ENCODE peak calls at places on chromosomes 3 and 15, in four cellular contexts. D is thoracic aorta; B is neural progenitor cell; K is CD8-positive, alpha-beta memory T cell. J is an unnamed sample.

GRCh38 chr15:89781055-89781454 is 4.9 kb downstream of the MESP2 start:
- DNase-seq in B (no peak), K (no peak), D (no peak), J (no peak)

GRCh38 chr3:14174483-14174882 is 3.9 kb downstream of the XPC start:
- DNase-seq in K (no peak), B (no peak), D (no peak), J (no peak)

GRCh38 chr15:65957451-65957850 is 88.2 kb downstream of the RAB11A start:
- DNase-seq in B (no peak), D (no peak), K (no peak), J (no peak)

GRCh38 chr3:136276049-136276755 is 26.1 kb downstream of the PCCB start:
- DNase-seq in D (no peak), B (no peak), K (no peak), J (no peak)

GRCh38 chr15:45187894-45188830 is at the start of gene SHF:
- DNase-seq in K (peak; percentile 53), B (peak; percentile 95), D (peak; percentile 32), J (no peak)

GRCh38 chr15:96064351-96064756 is 266.1 kb upstream of the NR2F2 start:
- DNase-seq in K (no peak), D (no peak), B (no peak), J (no peak)

GRCh38 chr3:95759614-95760301 is 1054.6 kb upstream of the EPHA6 start:
- DNase-seq in B (no peak), K (no peak), D (no peak), J (no peak)

GRCh38 chr3:59559721-59560514 is 510.1 kb upstream of the CFAP20DC start:
- DNase-seq in B (peak; percentile 25), K (no peak), D (no peak), J (no peak)

GRCh38 chr3:31932990-31933389 is 48.1 kb downstream of the OSBPL10 start:
- DNase-seq in D (no peak), K (no peak), B (no peak), J (no peak)

GRCh38 chr3:99532246-99532645 is 106.1 kb upstream of the COL8A1 start:
- DNase-seq in K (no peak), B (peak; percentile 80), D (no peak), J (no peak)

GRCh38 chr3:17179381-17180205 is 294.8 kb downstream of the PLCL2 start:
- DNase-seq in B (no peak), D (no peak), K (peak; percentile 13), J (no peak)

GRCh38 chr3:186931487-186932280 is 1.4 kb downstream of the ST6GAL1 start:
- DNase-seq in B (peak; percentile 44), K (peak; percentile 62), D (no peak), J (no peak)

GRCh38 chr15:34647569-34648334 is 64.3 kb upstream of the GOLGA8B start:
- DNase-seq in K (no peak), D (no peak), B (no peak), J (peak; percentile 14)

GRCh38 chr3:187795207-187795960 is 50.1 kb upstream of the BCL6 start:
- DNase-seq in K (no peak), D (no peak), B (no peak), J (no peak)

GRCh38 chr15:43529587-43530345 is 12.4 kb downstream of the MAP1A start:
- DNase-seq in K (no peak), B (no peak), D (no peak), J (no peak)

GRCh38 chr3:100864471-100865268 is 128.6 kb downstream of the ABI3BP start:
- DNase-seq in D (no peak), K (no peak), B (no peak), J (no peak)

GRCh38 chr15:76147906-76148553 is 88.2 kb downstream of the TMEM266 start:
- DNase-seq in D (no peak), B (peak; percentile 76), K (peak; percentile 38), J (peak; percentile 53)

GRCh38 chr3:194730369-194730768 is 44.7 kb downstream of the FAM43A start:
- DNase-seq in B (peak; percentile 71), D (no peak), K (no peak), J (no peak)

GRCh38 chr3:196988241-196989029 is 19.8 kb upstream of the PIGZ start:
- DNase-seq in B (peak; percentile 65), K (no peak), D (no peak), J (no peak)

GRCh38 chr3:182385356-182385755 is 407.9 kb upstream of the ATP11B start:
- DNase-seq in D (no peak), K (no peak), B (peak; percentile 84), J (no peak)

GRCh38 chr15:57061696-57062095 is 143.3 kb downstream of the TCF12 start:
- DNase-seq in K (no peak), D (no peak), B (no peak), J (no peak)

GRCh38 chr3:46971742-46972141 is 4.8 kb downstream of the CCDC12 start:
- DNase-seq in K (no peak), D (no peak), B (no peak), J (no peak)

GRCh38 chr15:84762840-84763572 is 14.6 kb downstream of the ZNF592 start:
- DNase-seq in D (no peak), B (no peak), K (no peak), J (no peak)

GRCh38 chr3:149095487-149095886 is 9.2 kb upstream of the HLTF start:
- DNase-seq in D (no peak), B (no peak), K (no peak), J (no peak)

GRCh38 chr3:28989646-28990089 is 291.2 kb upstream of the RBMS3 start:
- DNase-seq in B (no peak), K (no peak), D (no peak), J (no peak)

GRCh38 chr3:120113128-120114116 is 19.2 kb upstream of the GSK3B start:
- DNase-seq in K (no peak), D (no peak), B (no peak), J (no peak)

GRCh38 chr3:134236505-134236904 is 14.2 kb downstream of the RYK start:
- DNase-seq in B (no peak), K (no peak), D (no peak), J (no peak)

GRCh38 chr15:39925112-39925830 is 5.2 kb upstream of the GPR176 start:
- DNase-seq in D (no peak), K (no peak), B (peak; percentile 16), J (no peak)

GRCh38 chr15:98438326-98438725 is 210.0 kb upstream of the IGF1R start:
- DNase-seq in K (no peak), D (no peak), B (no peak), J (no peak)

GRCh38 chr15:43251863-43252241 is 14.9 kb downstream of the TGM5 start:
- DNase-seq in B (no peak), D (no peak), K (no peak), J (no peak)

GRCh38 chr3:106943071-106943470 is 434.2 kb upstream of the CCDC54 start:
- DNase-seq in D (no peak), B (no peak), K (no peak), J (no peak)

GRCh38 chr3:12734960-12735359 is 24.1 kb downstream of the TMEM40 start:
- DNase-seq in D (no peak), K (no peak), B (no peak), J (no peak)

GRCh38 chr3:13223574-13224237 is 150.5 kb upstream of the IQSEC1 start:
- DNase-seq in D (no peak), B (no peak), K (no peak), J (no peak)

GRCh38 chr3:155154255-155154654 is 74.1 kb downstream of the MME start:
- DNase-seq in K (no peak), B (no peak), D (no peak), J (no peak)

GRCh38 chr3:188863999-188864406 is 307.8 kb upstream of the TPRG1 start:
- DNase-seq in K (no peak), B (no peak), D (no peak), J (no peak)

GRCh38 chr15:84996055-84996454 is 14.4 kb downstream of the PDE8A start:
- DNase-seq in K (no peak), B (no peak), D (no peak), J (no peak)

GRCh38 chr15:99755692-99756409 is 22.6 kb upstream of the LYSMD4 start:
- DNase-seq in K (no peak), D (no peak), B (peak; percentile 76), J (no peak)

GRCh38 chr15:69027976-69028518 is 13.6 kb downstream of the NOX5 start:
- DNase-seq in K (no peak), B (no peak), D (no peak), J (no peak)

GRCh38 chr3:49015765-49016164 is 2.6 kb downstream of the DALRD3 start:
- DNase-seq in D (no peak), K (no peak), B (no peak), J (no peak)

GRCh38 chr3:128113817-128114794 is 9.5 kb downstream of the RUVBL1 start:
- DNase-seq in B (no peak), D (no peak), K (no peak), J (no peak)
- H3K9me3 ChIP-seq in B (no peaks in the 10 kb centered on the region), D (no peaks in the 10 kb centered on the region), K (no peaks in the 10 kb centered on the region), J (no peaks in the 10 kb centered on the region)

DNA sequence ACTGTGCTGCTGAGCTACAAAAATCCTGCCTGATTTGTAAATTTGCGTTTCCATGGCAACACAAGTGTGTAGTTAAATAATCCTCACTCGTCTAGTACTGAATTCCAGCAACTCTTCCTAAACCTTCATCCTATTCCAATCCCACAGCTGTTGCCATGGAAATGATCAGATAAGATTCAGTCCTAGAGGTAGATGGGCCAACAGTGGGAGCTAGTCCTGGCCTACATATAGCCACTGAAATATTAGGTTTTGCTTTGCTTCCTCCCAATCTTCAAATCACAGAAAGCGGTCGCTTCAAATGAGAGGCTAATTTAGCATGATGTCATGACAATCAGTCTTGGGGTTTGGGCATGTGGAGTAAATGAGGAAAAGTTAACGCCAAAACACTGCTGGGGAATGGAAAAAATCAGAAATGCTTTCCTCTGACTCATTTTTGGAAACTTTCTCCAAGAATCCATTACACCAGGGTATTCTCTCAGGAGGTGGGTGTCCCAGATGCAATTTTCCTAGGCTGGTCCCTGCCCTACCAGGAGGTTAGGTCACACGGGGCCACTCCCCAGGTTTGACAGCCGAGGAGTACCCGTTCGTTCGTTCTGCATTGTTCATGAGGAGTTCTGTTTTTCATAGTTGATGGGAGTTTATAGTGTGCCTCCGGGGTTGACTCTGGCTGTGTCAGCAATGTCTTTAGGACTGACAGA is 159.2 kb upstream of the SLCO3A1 start:
- DNase-seq in B (no peak), K (no peak), D (no peak), J (peak; percentile 45)
- H3K4me3 ChIP-seq in B (no peak overlapping the region), K (no peak overlapping the region), D (peak overlapping the region; percentile 62), J (peak overlapping the region; percentile 46)

GRCh38 chr15:23910030-23910429 is 222.9 kb upstream of the NDN start:
- DNase-seq in K (no peak), B (peak; percentile 35), D (no peak), J (no peak)
- H3K9me3 ChIP-seq in K (no peaks in the 10 kb centered on the region), B (no peaks in the 10 kb centered on the region), D (no peaks in the 10 kb centered on the region), J (no peaks in the 10 kb centered on the region)

DNA sequence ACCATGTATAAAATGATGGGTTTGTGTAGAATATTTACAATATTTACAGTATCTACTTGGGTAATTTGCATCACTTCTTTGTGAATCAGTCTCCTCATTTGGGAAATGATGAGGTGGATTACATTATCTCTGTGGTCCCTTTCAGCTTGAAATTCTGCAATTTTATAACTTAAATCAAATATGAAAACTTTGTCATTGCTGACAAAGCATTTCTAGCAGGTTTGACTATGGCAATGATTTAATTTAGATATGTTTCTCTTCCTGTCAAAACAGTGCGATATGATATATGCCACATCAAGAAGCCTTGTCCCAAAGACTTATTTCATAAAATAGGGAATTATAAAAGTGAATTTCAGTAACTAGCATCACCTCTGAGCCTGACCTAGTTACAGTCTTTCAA is 315.8 kb upstream of the MEIS2 start:
- DNase-seq in K (no peak), B (no peak), D (no peak), J (no peak)
- H3K4me3 ChIP-seq in K (no peak overlapping the region), B (no peak overlapping the region), D (no peak overlapping the region), J (no peak overlapping the region)

J was measured in tibial nerve.